ENCODE peak calls at places on chromosome 10, in four cellular contexts. S is left cardiac atrium, Y is NCI-H69, P is T47D. J is an unnamed sample.
A peak's percentile ranks its signal among the peaks of the same experiment; 100 is the strongest.

GRCh38 chr10:13146383-13146782 is 15.0 kb upstream of the MCM10 start:
- DNase-seq in P (no peak), Y (no peak), S (no peak), J (no peak)

GRCh38 chr10:74753295-74754211 is 72.8 kb upstream of the KAT6B start:
- DNase-seq in Y (peak; percentile 71), P (no peak), S (no peak), J (no peak)

GRCh38 chr10:74924251-74924954 is 98.0 kb downstream of the KAT6B start:
- DNase-seq in S (no peak), P (no peak), Y (peak; percentile 40), J (no peak)

GRCh38 chr10:131154306-131155025 is 157.1 kb downstream of the TCERG1L start:
- DNase-seq in Y (no peak), P (no peak), S (no peak), J (no peak)

GRCh38 chr10:112330154-112330553 is 43.8 kb upstream of the ACSL5 start:
- DNase-seq in Y (no peak), S (no peak), P (no peak), J (no peak)

GRCh38 chr10:59585046-59585700 is 124.5 kb downstream of the SLC16A9 start:
- DNase-seq in S (no peak), Y (peak; percentile 83), P (no peak), J (no peak)

GRCh38 chr10:72954596-72955569 is at the start of gene PLA2G12B:
- DNase-seq in P (no peak), S (peak; percentile 30), Y (peak; percentile 56), J (peak; percentile 86)

GRCh38 chr10:86103391-86104101 is 263.0 kb downstream of the GRID1 start:
- DNase-seq in Y (peak; percentile 28), S (no peak), P (peak; percentile 11), J (peak; percentile 9)

GRCh38 chr10:79376751-79377556 is 29.7 kb downstream of the PPIF start:
- DNase-seq in S (peak; percentile 10), Y (no peak), P (no peak), J (no peak)

GRCh38 chr10:84826704-84827103 is 498.3 kb downstream of the CCSER2 start:
- DNase-seq in S (no peak), Y (peak; percentile 68), P (no peak), J (no peak)

GRCh38 chr10:62632071-62632809 is 172.3 kb upstream of the ADO start:
- DNase-seq in P (no peak), Y (peak; percentile 65), S (peak; percentile 65), J (peak; percentile 72)

GRCh38 chr10:28280652-28281051 is 22.2 kb downstream of the MPP7 start:
- DNase-seq in P (no peak), Y (no peak), S (no peak), J (no peak)

GRCh38 chr10:84205049-84205852 is 10.9 kb downstream of the CDHR1 start:
- DNase-seq in S (no peak), Y (peak; percentile 58), P (peak; percentile 75), J (peak; percentile 85)

GRCh38 chr10:6148251-6148691 is 54.5 kb upstream of the PFKFB3 start:
- DNase-seq in S (no peak), Y (no peak), P (no peak), J (no peak)

GRCh38 chr10:11429439-11430052 is 181.9 kb downstream of the USP6NL start:
- DNase-seq in P (no peak), S (no peak), Y (no peak), J (peak; percentile 47)

GRCh38 chr10:11546581-11546980 is 64.9 kb downstream of the USP6NL start:
- DNase-seq in S (no peak), Y (no peak), P (peak; percentile 20), J (no peak)